ENCODE peak calls at places on chromosomes 6 and 20, in six cellular contexts. One of them, this sample, is unnamed.

GRCh38 chr6:163782436-163783003 is 368.0 kb downstream of the QKI start:
- DNase-seq in HepG2: no peak
- DNase-seq in K562: no peak
- DNase-seq in WTC11: peak
- DNase-seq in H1: no peak
- DNase-seq in HCT116: no peak
- DNase-seq in this sample: peak

GRCh38 chr6:140040391-140040790 is 665.9 kb upstream of the CITED2 start:
- DNase-seq in HCT116: no peak
- DNase-seq in H1: no peak
- DNase-seq in HepG2: no peak
- DNase-seq in WTC11: no peak
- DNase-seq in K562: no peak
- DNase-seq in this sample: no peak

GRCh38 chr6:134732761-134733160 is 217.1 kb downstream of the ALDH8A1 start:
- DNase-seq in HCT116: no peak
- DNase-seq in HepG2: no peak
- DNase-seq in WTC11: no peak
- DNase-seq in K562: no peak
- DNase-seq in H1: no peak
- DNase-seq in this sample: no peak

GRCh38 chr20:31842471-31843157 is 2.8 kb downstream of the FOXS1 start:
- DNase-seq in HCT116: no peak
- DNase-seq in H1: no peak
- DNase-seq in HepG2: no peak
- DNase-seq in WTC11: no peak
- DNase-seq in K562: no peak
- DNase-seq in this sample: no peak

GRCh38 chr6:28866342-28867077 is 57.3 kb downstream of the TRIM27 start:
- DNase-seq in WTC11: peak
- DNase-seq in HepG2: peak
- DNase-seq in H1: peak
- DNase-seq in K562: no peak
- DNase-seq in HCT116: no peak
- DNase-seq in this sample: no peak

GRCh38 chr6:165847407-165848098 is 184.5 kb upstream of the PDE10A start:
- DNase-seq in H1: no peak
- DNase-seq in WTC11: no peak
- DNase-seq in HCT116: no peak
- DNase-seq in K562: no peak
- DNase-seq in HepG2: no peak
- DNase-seq in this sample: no peak

GRCh38 chr6:45462190-45463134 is 84.7 kb upstream of the SUPT3H start:
- DNase-seq in H1: no peak
- DNase-seq in HepG2: no peak
- DNase-seq in K562: no peak
- DNase-seq in WTC11: no peak
- DNase-seq in HCT116: no peak
- DNase-seq in this sample: no peak

GRCh38 chr20:48839083-48839482 is 11.3 kb upstream of the PREX1 start:
- DNase-seq in K562: no peak
- DNase-seq in WTC11: no peak
- DNase-seq in H1: no peak
- DNase-seq in HepG2: no peak
- DNase-seq in HCT116: no peak
- DNase-seq in this sample: no peak

GRCh38 chr20:21548390-21549035 is 34.6 kb upstream of the NKX2-2 start:
- DNase-seq in HCT116: no peak
- DNase-seq in H1: no peak
- DNase-seq in WTC11: no peak
- DNase-seq in HepG2: no peak
- DNase-seq in K562: no peak
- DNase-seq in this sample: peak

GRCh38 chr6:169564453-169565240 is 137.2 kb downstream of the WDR27 start:
- DNase-seq in K562: no peak
- DNase-seq in HepG2: no peak
- DNase-seq in H1: no peak
- DNase-seq in WTC11: peak
- DNase-seq in HCT116: no peak
- DNase-seq in this sample: no peak

GRCh38 chr20:49676581-49677291 is 36.9 kb downstream of the B4GALT5 start:
- DNase-seq in H1: no peak
- DNase-seq in WTC11: no peak
- DNase-seq in HepG2: peak
- DNase-seq in K562: peak
- DNase-seq in HCT116: no peak
- DNase-seq in this sample: peak

GRCh38 chr6:90319044-90319443 is 22.4 kb upstream of the BACH2 start:
- DNase-seq in K562: no peak
- DNase-seq in H1: no peak
- DNase-seq in HCT116: no peak
- DNase-seq in WTC11: no peak
- DNase-seq in HepG2: no peak
- DNase-seq in this sample: no peak

GRCh38 chr6:167394330-167394729 is 69.4 kb downstream of the TTLL2 start:
- DNase-seq in H1: no peak
- DNase-seq in K562: no peak
- DNase-seq in HCT116: no peak
- DNase-seq in HepG2: no peak
- DNase-seq in WTC11: no peak
- DNase-seq in this sample: no peak

GRCh38 chr6:123380257-123380656 is 256.5 kb downstream of the TRDN start:
- DNase-seq in H1: no peak
- DNase-seq in WTC11: no peak
- DNase-seq in HepG2: peak
- DNase-seq in K562: peak
- DNase-seq in HCT116: no peak
- DNase-seq in this sample: no peak

GRCh38 chr20:47319517-47320252 is 36.8 kb downstream of the ZMYND8 start:
- DNase-seq in WTC11: peak
- DNase-seq in H1: peak
- DNase-seq in K562: no peak
- DNase-seq in HCT116: peak
- DNase-seq in HepG2: no peak
- DNase-seq in this sample: no peak

GRCh38 chr6:81863123-81863522 is 110.6 kb upstream of the TENT5A start:
- DNase-seq in H1: no peak
- DNase-seq in HepG2: peak
- DNase-seq in HCT116: no peak
- DNase-seq in K562: no peak
- DNase-seq in WTC11: no peak
- DNase-seq in this sample: no peak

GRCh38 chr20:52539891-52540290 is 348.3 kb upstream of the ZFP64 start:
- DNase-seq in WTC11: no peak
- DNase-seq in H1: no peak
- DNase-seq in K562: no peak
- DNase-seq in HCT116: no peak
- DNase-seq in HepG2: no peak
- DNase-seq in this sample: no peak

GRCh38 chr6:89547286-89547685 is 91.3 kb downstream of the LYRM2 start:
- DNase-seq in K562: no peak
- DNase-seq in WTC11: peak
- DNase-seq in HCT116: no peak
- DNase-seq in H1: peak
- DNase-seq in HepG2: no peak
- DNase-seq in this sample: no peak

GRCh38 chr6:107061125-107062020 is 33.4 kb downstream of the MTRES1 start:
- DNase-seq in H1: peak
- DNase-seq in HepG2: peak
- DNase-seq in WTC11: peak
- DNase-seq in HCT116: no peak
- DNase-seq in K562: no peak
- DNase-seq in this sample: peak

GRCh38 chr20:18679020-18679419 is 91.2 kb downstream of the DTD1 start:
- DNase-seq in WTC11: no peak
- DNase-seq in HCT116: no peak
- DNase-seq in H1: peak
- DNase-seq in HepG2: no peak
- DNase-seq in K562: no peak
- DNase-seq in this sample: no peak

DNA sequence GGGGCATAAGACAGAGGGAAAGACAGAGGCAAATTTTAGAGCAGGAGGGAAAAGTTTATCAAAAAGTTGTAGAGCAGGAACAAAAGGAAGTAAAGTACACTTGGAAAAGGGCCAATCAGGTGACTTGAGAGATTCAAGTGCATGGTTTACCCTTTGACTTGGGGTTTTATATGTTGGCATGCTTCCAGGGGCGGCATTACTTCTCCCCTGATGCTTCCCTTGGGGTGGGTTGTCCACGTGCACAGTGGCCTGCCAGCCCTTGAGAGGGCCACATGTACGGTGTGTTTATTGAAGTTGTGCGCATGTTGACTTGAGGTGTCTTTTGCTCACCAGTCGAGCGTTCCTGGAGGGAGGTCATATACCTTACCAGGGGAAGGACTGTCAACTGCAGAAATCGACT is 259.5 kb upstream of the JARID2 start:
- DNase-seq in HepG2: no peak
- DNase-seq in H1: no peak
- DNase-seq in HCT116: no peak
- DNase-seq in K562: no peak
- DNase-seq in WTC11: no peak
- DNase-seq in this sample: no peak
- TF ChIP-seq ATF3 in HepG2: no peak
- TF ChIP-seq ATF3 in H1: no peak
- TF ChIP-seq ATF3 in HCT116: no peak
- TF ChIP-seq ATF3 in K562: no peak
- TF ChIP-seq ATF3 in WTC11: no peak
- TF ChIP-seq ATF3 in this sample: no peak

DNA sequence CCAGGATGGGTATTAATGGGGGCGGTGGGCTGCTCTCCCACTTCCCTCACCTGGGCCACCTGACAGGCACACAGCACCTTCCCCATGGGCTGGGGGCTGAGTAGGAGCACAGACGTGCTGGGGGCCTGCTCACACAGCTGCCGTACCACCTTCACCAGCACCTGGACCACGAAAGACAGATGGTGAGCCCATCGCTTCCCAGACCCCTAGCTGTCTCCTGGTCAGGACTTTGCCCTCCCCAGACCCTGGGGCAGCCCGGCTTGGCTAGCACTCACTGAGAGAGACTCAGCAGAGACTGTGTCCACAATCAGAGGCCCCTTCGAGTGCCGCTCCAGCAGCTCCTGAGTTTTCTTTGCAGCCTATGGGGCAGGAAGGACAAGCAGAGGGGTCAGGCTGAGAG is 12.0 kb downstream of the AARS2 start:
- DNase-seq in K562: no peak
- DNase-seq in WTC11: no peak
- DNase-seq in HepG2: no peak
- DNase-seq in HCT116: no peak
- DNase-seq in H1: no peak
- DNase-seq in this sample: no peak
- TF ChIP-seq ATF3 in K562: no peak
- TF ChIP-seq ATF3 in WTC11: no peak
- TF ChIP-seq ATF3 in HepG2: no peak
- TF ChIP-seq ATF3 in HCT116: no peak
- TF ChIP-seq ATF3 in H1: no peak
- TF ChIP-seq ATF3 in this sample: no peak

GRCh38 chr6:4637691-4638433 is 138.3 kb upstream of the CDYL start:
- DNase-seq in HepG2: no peak
- DNase-seq in HCT116: peak
- DNase-seq in K562: peak
- DNase-seq in WTC11: no peak
- DNase-seq in H1: no peak
- DNase-seq in this sample: peak
- TF ChIP-seq ATF3 in HepG2: no peak
- TF ChIP-seq ATF3 in HCT116: no peak
- TF ChIP-seq ATF3 in K562: peak
- TF ChIP-seq ATF3 in WTC11: no peak
- TF ChIP-seq ATF3 in H1: no peak
- TF ChIP-seq ATF3 in this sample: no peak

DNA sequence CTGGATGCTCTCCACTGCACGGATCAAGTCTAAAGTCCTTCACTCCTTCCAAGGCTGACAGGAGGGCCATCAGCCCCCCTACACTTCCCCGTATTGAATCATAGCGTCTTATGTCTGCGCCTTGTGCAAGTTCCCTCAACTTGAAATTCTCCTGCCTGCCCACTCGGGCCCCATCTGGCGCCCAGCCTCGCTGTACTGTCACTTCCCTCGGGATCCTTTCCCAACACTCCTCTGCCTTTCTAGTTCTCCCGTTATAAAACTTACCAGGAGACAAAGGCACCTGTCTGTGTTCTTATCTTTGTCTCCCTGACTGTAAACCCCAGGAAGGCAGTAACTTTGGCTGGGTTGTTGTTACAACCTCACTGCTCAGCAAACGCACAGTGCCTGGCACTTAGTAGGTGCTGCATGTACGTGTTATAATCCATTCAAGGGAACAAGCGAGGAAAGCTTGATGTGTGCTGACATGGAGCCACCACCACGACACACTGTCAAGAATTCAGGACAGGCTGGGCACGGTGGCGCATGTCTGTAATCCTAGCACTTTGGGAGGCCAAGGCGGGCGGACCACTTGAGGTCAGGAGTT is 33.7 kb upstream of the ZFAND3 start:
- DNase-seq in WTC11: no peak
- DNase-seq in K562: no peak
- DNase-seq in H1: no peak
- DNase-seq in HCT116: no peak
- DNase-seq in HepG2: no peak
- DNase-seq in this sample: no peak
- TF ChIP-seq ATF3 in WTC11: no peak
- TF ChIP-seq ATF3 in K562: no peak
- TF ChIP-seq ATF3 in H1: no peak
- TF ChIP-seq ATF3 in HCT116: no peak
- TF ChIP-seq ATF3 in HepG2: no peak
- TF ChIP-seq ATF3 in this sample: no peak

DNA sequence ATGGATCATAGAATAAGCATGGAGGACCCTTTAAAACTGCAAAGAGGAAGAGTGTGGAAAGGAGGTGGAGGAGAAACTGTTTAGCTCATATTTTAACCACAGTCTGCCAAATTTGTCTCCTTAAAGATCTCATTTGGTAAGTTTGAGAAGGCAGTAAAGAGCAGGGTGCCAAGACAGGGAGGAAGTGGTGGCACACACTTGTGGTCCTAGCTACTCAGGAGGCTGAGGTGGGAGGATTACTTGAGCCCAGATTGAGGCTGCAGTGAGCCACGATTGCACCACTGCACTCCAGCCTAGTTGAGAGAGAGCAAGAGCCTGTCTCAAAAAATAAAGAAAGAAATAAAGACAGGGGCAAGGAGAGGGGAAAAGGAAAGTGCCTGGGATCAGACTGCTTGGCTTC is 16.8 kb upstream of the DCBLD1 start:
- DNase-seq in HCT116: no peak
- DNase-seq in HepG2: no peak
- DNase-seq in H1: no peak
- DNase-seq in K562: no peak
- DNase-seq in WTC11: no peak
- DNase-seq in this sample: no peak
- TF ChIP-seq ATF3 in HCT116: no peak
- TF ChIP-seq ATF3 in HepG2: no peak
- TF ChIP-seq ATF3 in H1: no peak
- TF ChIP-seq ATF3 in K562: no peak
- TF ChIP-seq ATF3 in WTC11: no peak
- TF ChIP-seq ATF3 in this sample: no peak

GRCh38 chr6:136103763-136104311 is 146.3 kb downstream of the MTFR2 start:
- DNase-seq in HepG2: peak
- DNase-seq in WTC11: peak
- DNase-seq in K562: no peak
- DNase-seq in H1: peak
- DNase-seq in HCT116: no peak
- DNase-seq in this sample: no peak
- TF ChIP-seq ATF3 in HepG2: no peak
- TF ChIP-seq ATF3 in WTC11: no peak
- TF ChIP-seq ATF3 in K562: no peak
- TF ChIP-seq ATF3 in H1: no peak
- TF ChIP-seq ATF3 in HCT116: no peak
- TF ChIP-seq ATF3 in this sample: no peak